ENCODE peak calls at places on chromosomes 1 and 21, in four cellular contexts. C, D, L and S are unnamed samples.

GRCh38 chr1:22749919-22750670 is 39.5 kb downstream of the EPHB2 start:
- DNase-seq in C (peak), D (no peak), L (peak), S (peak)

GRCh38 chr21:21174676-21175075 is 176.5 kb downstream of the NCAM2 start:
- DNase-seq in C (no peak), D (no peak), L (no peak), S (no peak)

GRCh38 chr1:13764533-13764932 is 64.5 kb downstream of the PRDM2 start:
- DNase-seq in C (no peak), D (no peak), L (no peak), S (no peak)

GRCh38 chr21:21046063-21046462 is 47.9 kb downstream of the NCAM2 start:
- DNase-seq in C (no peak), D (no peak), L (no peak), S (no peak)

GRCh38 chr1:65965112-65965511 is 172.4 kb downstream of the PDE4B start:
- DNase-seq in C (no peak), D (no peak), L (no peak), S (no peak)

GRCh38 chr1:247491328-247491727 is 33.4 kb upstream of the OR2B11 start:
- DNase-seq in C (no peak), D (no peak), L (no peak), S (no peak)

GRCh38 chr1:174274452-174274851 is 115.1 kb downstream of the RABGAP1L start:
- DNase-seq in C (no peak), D (no peak), L (no peak), S (no peak)

GRCh38 chr1:209774592-209774991 is 9.8 kb downstream of the C1orf74 start:
- DNase-seq in C (no peak), D (no peak), L (no peak), S (no peak)

GRCh38 chr1:236063919-236064673 is 794 bp downstream of the NID1 start:
- DNase-seq in C (peak), D (peak), L (no peak), S (no peak)

GRCh38 chr21:46226920-46227599 is 1.5 kb downstream of the LSS start:
- DNase-seq in C (peak), D (no peak), L (peak), S (peak)

GRCh38 chr1:147073062-147073432 is 99.2 kb downstream of the PRKAB2 start:
- DNase-seq in C (no peak), D (no peak), L (no peak), S (no peak)

GRCh38 chr1:25556791-25557476 is 13.5 kb downstream of the LDLRAP1 start:
- DNase-seq in C (peak), D (no peak), L (peak), S (no peak)

GRCh38 chr1:6580588-6581270 is 935 bp downstream of the ZBTB48 start:
- DNase-seq in C (peak), D (no peak), L (peak), S (no peak)

GRCh38 chr1:3315991-3316943 is 138.2 kb upstream of the ARHGEF16 start:
- DNase-seq in C (no peak), D (no peak), L (no peak), S (no peak)

GRCh38 chr1:152013664-152014237 is 20.1 kb upstream of the S100A10 start:
- DNase-seq in C (peak), D (no peak), L (peak), S (no peak)

GRCh38 chr21:46168238-46168637 is 12.9 kb upstream of the FTCD start:
- DNase-seq in C (no peak), D (peak), L (no peak), S (no peak)

GRCh38 chr21:45381865-45382697 is 22.9 kb upstream of the COL18A1 start:
- DNase-seq in C (no peak), D (no peak), L (no peak), S (no peak)

GRCh38 chr1:14037101-14037807 is 337.3 kb downstream of the PRDM2 start:
- DNase-seq in C (no peak), D (no peak), L (no peak), S (no peak)

GRCh38 chr1:206498685-206499084 is 8.6 kb upstream of the RASSF5 start:
- DNase-seq in C (no peak), D (no peak), L (no peak), S (no peak)

GRCh38 chr1:58358311-58358710 is 188.2 kb downstream of the OMA1 start:
- DNase-seq in C (peak), D (no peak), L (no peak), S (no peak)

GRCh38 chr1:177948336-177948972 is 21.4 kb downstream of the SEC16B start:
- DNase-seq in C (peak), D (peak), L (peak), S (no peak)

GRCh38 chr1:65343286-65343685 is 33.9 kb downstream of the DNAJC6 start:
- DNase-seq in C (peak), D (no peak), L (no peak), S (no peak)

GRCh38 chr1:241605146-241605805 is 34.9 kb downstream of the CHML start:
- DNase-seq in C (no peak), D (no peak), L (peak), S (no peak)

GRCh38 chr1:228154021-228154684 is 4.4 kb downstream of the GJC2 start:
- DNase-seq in C (no peak), D (no peak), L (no peak), S (no peak)

GRCh38 chr1:48853006-48853405 is 76.3 kb upstream of the BEND5 start:
- DNase-seq in C (peak), D (no peak), L (no peak), S (peak)

GRCh38 chr1:43432171-43432860 is 21.4 kb downstream of the HYI start:
- DNase-seq in C (no peak), D (no peak), L (no peak), S (no peak)

GRCh38 chr1:15364740-15365139 is 44.9 kb upstream of the EFHD2 start:
- DNase-seq in C (no peak), D (no peak), L (no peak), S (no peak)

GRCh38 chr1:181112071-181112929 is 23.8 kb downstream of the IER5 start:
- DNase-seq in C (peak), D (peak), L (peak), S (peak)

GRCh38 chr1:101137144-101138126 is 99.4 kb upstream of the S1PR1 start:
- DNase-seq in C (peak), D (no peak), L (peak), S (peak)

GRCh38 chr1:208089971-208090755 is 154.0 kb downstream of the PLXNA2 start:
- DNase-seq in C (no peak), D (no peak), L (no peak), S (no peak)

GRCh38 chr1:77926561-77927357 is 38.3 kb downstream of the NEXN start:
- DNase-seq in C (peak), D (no peak), L (peak), S (no peak)

GRCh38 chr1:89484097-89485038 is 40.3 kb upstream of the LRRC8B start:
- DNase-seq in C (no peak), D (no peak), L (peak), S (no peak)

GRCh38 chr1:89483757-89484077 is 40.9 kb upstream of the LRRC8B start:
- DNase-seq in C (no peak), D (no peak), L (no peak), S (no peak)

GRCh38 chr1:89489037-89489729 is 35.4 kb upstream of the LRRC8B start:
- DNase-seq in C (peak), D (no peak), L (peak), S (peak)

GRCh38 chr1:89490389-89490788 is 34.2 kb upstream of the LRRC8B start:
- DNase-seq in C (no peak), D (no peak), L (no peak), S (no peak)

DNA sequence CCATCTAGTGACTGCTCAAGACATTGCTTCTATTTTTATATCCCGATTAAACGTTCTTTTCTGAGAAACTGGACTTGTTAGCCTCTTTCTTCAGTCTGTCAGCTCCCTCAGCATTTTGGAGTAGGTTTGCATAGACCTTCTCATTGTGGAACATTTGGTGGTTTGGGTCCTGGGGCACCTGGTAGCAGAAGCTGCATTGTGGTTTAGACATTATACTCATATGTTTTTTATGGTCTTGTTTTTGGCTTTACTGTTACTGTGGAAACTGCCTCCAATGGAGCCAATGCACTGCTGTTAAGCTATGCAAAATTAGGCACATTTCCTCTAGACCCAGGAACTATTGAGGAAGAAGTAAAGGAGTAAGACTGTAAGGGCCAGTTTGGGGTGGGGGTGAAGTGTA is 36.7 kb upstream of the LRRC8B start:
- DNase-seq in C (no peak), D (no peak), L (peak), S (no peak)
- H3K4me3 ChIP-seq in C (no peak), D (no peak), L (no peak), S (no peak)

DNA sequence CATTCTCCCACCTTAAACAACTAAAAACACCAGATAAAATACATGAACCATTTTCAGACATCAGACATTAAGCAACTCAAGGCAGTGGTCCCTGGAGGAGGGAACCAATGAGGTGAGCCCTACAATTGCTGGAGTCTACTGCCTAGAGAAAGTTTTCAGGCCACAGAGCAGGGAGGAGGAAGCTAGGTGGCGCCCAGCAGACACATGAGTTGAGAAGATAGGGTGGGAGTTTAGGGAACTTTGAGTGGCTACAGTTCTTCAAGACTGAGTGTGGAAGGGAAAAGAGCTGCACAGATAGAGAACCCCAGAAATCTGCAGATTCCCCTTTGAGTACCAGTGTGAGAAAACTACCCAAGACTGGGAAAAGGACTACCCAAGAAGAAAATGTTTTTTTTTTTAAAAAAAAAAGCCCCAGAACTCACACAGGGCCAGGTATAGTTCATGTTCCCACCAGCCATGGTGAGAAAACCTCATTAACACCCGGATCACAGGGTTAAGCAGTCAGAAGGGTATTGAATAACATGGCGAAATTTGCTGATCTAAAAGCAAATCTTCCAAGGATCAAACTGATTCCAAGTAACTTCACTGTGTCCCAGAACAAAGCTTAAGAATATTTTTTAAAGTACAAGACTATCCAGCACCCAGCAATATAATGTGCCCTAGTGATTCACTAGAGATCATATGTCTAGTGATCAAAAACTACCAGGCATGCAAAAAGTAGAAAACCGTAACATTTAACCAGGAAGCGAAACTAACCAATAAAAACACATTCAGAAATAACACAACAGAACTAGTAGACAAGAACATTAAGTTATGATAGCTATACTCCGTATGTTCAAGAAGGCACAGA is 12.0 kb downstream of the ALDH9A1 start:
- DNase-seq in C (no peak), D (no peak), L (peak), S (no peak)
- TF ChIP-seq CTCF in C (no peak), D (no peak), L (peak), S (no peak)

DNA sequence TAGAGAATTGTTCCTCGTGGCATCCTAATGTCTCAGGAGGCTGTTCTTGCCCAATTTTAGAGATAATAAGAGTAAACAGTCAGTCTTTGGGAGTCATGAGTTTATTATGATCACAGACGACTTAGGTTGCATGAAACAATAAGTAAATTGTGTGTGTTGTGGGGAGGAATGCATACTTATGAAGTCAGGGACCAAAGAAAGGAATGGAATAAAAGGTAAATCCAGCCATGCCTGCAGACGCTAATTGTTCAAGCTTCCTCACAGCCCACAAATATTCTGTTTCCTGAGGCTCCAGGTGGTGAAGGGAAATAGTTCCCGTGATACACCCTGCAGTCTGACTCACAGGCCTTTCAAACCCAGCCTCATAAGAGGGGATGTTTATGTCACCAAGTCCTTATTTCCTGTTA is 919 bp downstream of the EPHX4 start:
- DNase-seq in C (peak), D (no peak), L (peak), S (no peak)
- H3K4me3 ChIP-seq in C (no peak), D (peak), L (peak), S (no peak)

DNA sequence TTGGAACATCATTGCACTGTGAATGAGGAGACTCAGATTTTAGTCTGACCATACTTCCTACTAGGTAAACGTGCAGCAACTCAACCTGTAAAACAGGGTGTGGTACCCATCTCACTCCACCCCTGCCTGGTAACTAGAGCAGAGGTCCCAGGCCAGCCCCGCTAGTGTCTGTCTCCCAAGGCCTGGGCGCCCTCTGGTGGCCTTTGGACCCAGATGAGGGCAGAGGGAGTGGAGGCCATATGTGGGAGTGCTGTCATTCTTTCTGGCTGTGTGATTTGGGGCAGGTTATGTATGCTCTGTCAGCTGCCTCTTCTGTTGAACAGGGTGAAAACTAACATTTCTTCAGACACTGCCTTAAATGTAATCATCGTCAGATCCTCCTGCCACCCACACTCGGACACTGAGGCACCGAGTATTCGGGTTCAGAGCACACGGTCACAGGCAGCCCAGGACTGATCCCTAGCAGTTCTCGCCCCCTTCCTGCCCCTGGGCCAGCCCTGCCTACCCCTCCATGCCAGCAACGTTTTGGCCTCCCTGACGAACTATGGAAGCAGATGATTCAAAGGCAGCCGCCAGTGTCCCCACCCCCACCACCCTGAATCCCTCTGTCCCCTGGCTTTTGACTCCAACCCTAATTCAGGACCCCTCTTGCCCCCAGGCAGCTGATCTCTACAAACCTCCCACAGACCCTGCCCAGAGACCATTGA is 76.0 kb downstream of the CD247 start:
- DNase-seq in C (peak), D (peak), L (peak), S (no peak)
- TF ChIP-seq CTCF in C (peak), D (peak), L (peak), S (peak)

GRCh38 chr1:44811234-44811633 is 2.9 kb downstream of the BTBD19 start:
- DNase-seq in C (no peak), D (no peak), L (no peak), S (no peak)

GRCh38 chr1:44808063-44808937 is at the start of gene BTBD19:
- DNase-seq in C (peak), D (peak), L (no peak), S (peak)

GRCh38 chr1:44808938-44809917 is 905 bp downstream of the BTBD19 start:
- DNase-seq in C (peak), D (no peak), L (peak), S (peak)

GRCh38 chr1:44811714-44812151 is 3.4 kb downstream of the BTBD19 start:
- DNase-seq in C (peak), D (no peak), L (peak), S (peak)

GRCh38 chr1:44810101-44810761 is 1.9 kb downstream of the BTBD19 start:
- DNase-seq in C (no peak), D (peak), L (no peak), S (no peak)
- H3K4me3 ChIP-seq in C (peak), D (no peak), L (no peak), S (peak)

DNA sequence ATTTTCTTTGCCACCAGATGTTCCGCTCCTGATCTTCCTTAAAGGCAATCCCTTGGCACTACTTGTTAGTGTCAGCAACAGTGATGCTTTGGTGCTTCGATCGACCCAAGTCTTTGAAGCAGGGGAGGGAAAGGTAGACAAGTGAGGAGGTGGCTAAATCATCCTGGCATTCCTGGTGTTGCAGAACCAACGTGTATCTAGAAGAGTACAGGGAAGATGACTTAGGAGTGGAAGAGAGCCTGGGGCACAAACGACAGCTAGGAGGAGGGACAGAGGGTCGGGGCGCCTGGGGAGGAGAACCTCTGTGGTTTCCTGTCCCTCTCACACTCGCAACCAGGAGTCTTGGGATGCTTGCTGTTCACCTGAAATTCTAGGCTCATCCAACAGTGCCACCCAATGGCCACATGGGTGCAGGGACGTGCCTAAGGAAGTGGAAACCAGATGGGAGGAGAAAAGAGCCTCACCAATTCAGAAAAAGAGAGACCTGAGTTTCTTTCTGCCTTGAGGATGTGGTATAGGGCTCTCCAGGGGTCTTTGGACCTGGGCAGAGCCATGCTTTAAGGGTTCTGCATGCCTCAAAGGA is 9.5 kb upstream of the KCNA2 start:
- DNase-seq in C (peak), D (peak), L (peak), S (peak)
- TF ChIP-seq CTCF in C (peak), D (peak), L (peak), S (peak)

GRCh38 chr21:36260802-36261201 is 59.2 kb upstream of the MORC3 start:
- DNase-seq in C (no peak), D (no peak), L (no peak), S (no peak)
- H3K4me3 ChIP-seq in C (no peak), D (peak), L (no peak), S (no peak)

GRCh38 chr1:93448983-93449805 is 1.3 kb downstream of the FNBP1L start:
- DNase-seq in C (peak), D (peak), L (no peak), S (no peak)
- TF ChIP-seq CTCF in C (no peak), D (no peak), L (no peak), S (peak)